ENCODE peak calls at places on chromosomes 3 and 15, in five cellular contexts. N, P, D, V and J are unnamed samples.

GRCh38 chr15:41940441-41940857 is 31.9 kb downstream of the EHD4 start:
- DNase-seq in D (peak; percentile 82), V (no peak), N (no peak), P (no peak), J (no peak)

GRCh38 chr3:15368561-15369135 is 36.3 kb upstream of the SH3BP5 start:
- DNase-seq in N (no peak), P (no peak), D (peak; percentile 69), V (no peak), J (no peak)

GRCh38 chr3:175564335-175564734 is 705.2 kb downstream of the NAALADL2 start:
- DNase-seq in N (no peak), V (no peak), D (no peak), P (no peak), J (no peak)

GRCh38 chr3:42264399-42265058 is 1.5 kb downstream of the CCK start:
- DNase-seq in P (no peak), D (no peak), N (no peak), V (peak; percentile 13), J (no peak)

GRCh38 chr15:38216763-38217162 is 35.9 kb upstream of the SPRED1 start:
- DNase-seq in N (no peak), P (no peak), D (no peak), V (no peak), J (no peak)

GRCh38 chr15:80743189-80743833 is 35.9 kb upstream of the CEMIP start:
- DNase-seq in V (peak; percentile 43), N (no peak), D (no peak), P (no peak), J (no peak)

GRCh38 chr15:67818464-67818863 is 6.8 kb upstream of the SKOR1 start:
- DNase-seq in D (no peak), N (no peak), V (no peak), P (no peak), J (no peak)

GRCh38 chr3:73298243-73299183 is 237.1 kb downstream of the EBLN2 start:
- DNase-seq in V (no peak), P (no peak), D (no peak), N (no peak), J (no peak)

GRCh38 chr3:122322095-122323075 is 2.7 kb upstream of the CSTA start:
- DNase-seq in D (no peak), V (no peak), N (no peak), P (no peak), J (no peak)

GRCh38 chr15:59388670-59389069 is 16.0 kb upstream of the MYO1E start:
- DNase-seq in V (peak; percentile 71), P (no peak), D (no peak), N (no peak), J (no peak)

GRCh38 chr3:171788546-171789351 is 21.5 kb downstream of the PLD1 start:
- DNase-seq in D (no peak), V (no peak), P (no peak), N (no peak), J (no peak)

GRCh38 chr15:68205949-68206539 is 912 bp upstream of the CALML4 start:
- DNase-seq in D (peak; percentile 89), V (no peak), N (no peak), P (peak; percentile 83), J (no peak)

GRCh38 chr3:45799586-45799985 is 3.2 kb upstream of the SLC6A20 start:
- DNase-seq in N (no peak), V (no peak), P (no peak), D (peak; percentile 68), J (no peak)

GRCh38 chr15:77665530-77666295 is 33.0 kb upstream of the LINGO1 start:
- DNase-seq in V (no peak), N (no peak), D (no peak), P (no peak), J (no peak)

GRCh38 chr15:57732526-57733331 is 26.2 kb downstream of the POLR2M start:
- DNase-seq in D (no peak), V (peak; percentile 46), P (no peak), N (no peak), J (no peak)

GRCh38 chr3:147807773-147808172 is 398.6 kb downstream of the ZIC1 start:
- DNase-seq in V (no peak), D (no peak), N (no peak), P (no peak), J (no peak)

GRCh38 chr3:195696632-195697278 is 24.0 kb upstream of the MUC20 start:
- DNase-seq in D (no peak), V (no peak), P (no peak), N (no peak), J (no peak)

GRCh38 chr3:122671543-122671942 is 9.1 kb upstream of the PARP14 start:
- DNase-seq in P (no peak), D (no peak), V (no peak), N (no peak), J (no peak)

GRCh38 chr15:60656491-60657284 is 177.7 kb upstream of the ICE2 start:
- DNase-seq in D (no peak), N (no peak), P (no peak), V (no peak), J (no peak)

GRCh38 chr3:116188231-116188785 is 257.0 kb downstream of the LSAMP start:
- DNase-seq in D (no peak), P (no peak), V (no peak), N (no peak), J (no peak)

GRCh38 chr3:69122398-69122797 is at the start of gene LMOD3:
- DNase-seq in N (no peak), D (no peak), P (no peak), V (no peak), J (no peak)
- TF ChIP-seq POLR2A in N (no peak), D (no peak), P (no peak), V (no peak), J (no peak)

GRCh38 chr15:85582076-85582718 is 201.8 kb downstream of the AKAP13 start:
- DNase-seq in D (no peak), V (no peak), N (no peak), P (no peak), J (no peak)

GRCh38 chr15:85579957-85580694 is 199.7 kb downstream of the AKAP13 start:
- DNase-seq in V (peak; percentile 79), D (no peak), N (no peak), P (no peak), J (no peak)

GRCh38 chr15:85581495-85581894 is 201.1 kb downstream of the AKAP13 start:
- DNase-seq in N (no peak), V (no peak), P (peak; percentile 87), D (peak; percentile 92), J (no peak)

GRCh38 chr15:85579011-85579701 is 198.8 kb downstream of the AKAP13 start:
- DNase-seq in D (no peak), V (no peak), N (no peak), P (no peak), J (no peak)

GRCh38 chr15:85580914-85581313 is 200.5 kb downstream of the AKAP13 start:
- DNase-seq in D (no peak), N (no peak), P (peak; percentile 88), V (no peak), J (no peak)
- TF ChIP-seq POLR2A in D (no peak), N (no peak), P (no peak), V (no peak), J (no peak)

GRCh38 chr15:73994419-73994883 is at the start of gene PML:
- DNase-seq in V (peak; percentile 89), N (peak; percentile 92), D (peak; percentile 99), P (peak; percentile 99), J (peak; percentile 47)
- TF ChIP-seq POLR2A in V (peak; percentile 76), N (peak; percentile 66), D (no peak), P (peak; percentile 43), J (peak; percentile 85)

GRCh38 chr15:40098489-40099261 is 10.0 kb downstream of the BMF start:
- DNase-seq in D (no peak), V (peak; percentile 90), P (peak; percentile 90), N (peak; percentile 81), J (peak; percentile 93)
- TF ChIP-seq POLR2A in D (no peak), V (no peak), P (no peak), N (no peak), J (no peak)

GRCh38 chr3:138199847-138200246 is 12.7 kb downstream of the ARMC8 start:
- DNase-seq in N (no peak), P (no peak), D (no peak), V (no peak), J (no peak)
- TF ChIP-seq POLR2A in N (no peak), P (no peak), D (no peak), V (no peak), J (no peak)

GRCh38 chr3:12541625-12542024 is 3.7 kb downstream of the MKRN2OS start:
- DNase-seq in D (no peak), P (no peak), V (no peak), N (no peak), J (no peak)

GRCh38 chr3:12545473-12545791 is at the start of gene MKRN2OS:
- DNase-seq in V (no peak), P (no peak), D (no peak), N (no peak), J (no peak)

GRCh38 chr3:12549971-12550760 is 4.9 kb upstream of the MKRN2OS start:
- DNase-seq in N (no peak), D (no peak), V (no peak), P (no peak), J (no peak)

GRCh38 chr3:12544652-12545472 is 437 bp downstream of the MKRN2OS start:
- DNase-seq in N (no peak), V (no peak), D (no peak), P (no peak), J (no peak)
- TF ChIP-seq POLR2A in N (no peak), V (no peak), D (no peak), P (no peak), J (no peak)

DNA sequence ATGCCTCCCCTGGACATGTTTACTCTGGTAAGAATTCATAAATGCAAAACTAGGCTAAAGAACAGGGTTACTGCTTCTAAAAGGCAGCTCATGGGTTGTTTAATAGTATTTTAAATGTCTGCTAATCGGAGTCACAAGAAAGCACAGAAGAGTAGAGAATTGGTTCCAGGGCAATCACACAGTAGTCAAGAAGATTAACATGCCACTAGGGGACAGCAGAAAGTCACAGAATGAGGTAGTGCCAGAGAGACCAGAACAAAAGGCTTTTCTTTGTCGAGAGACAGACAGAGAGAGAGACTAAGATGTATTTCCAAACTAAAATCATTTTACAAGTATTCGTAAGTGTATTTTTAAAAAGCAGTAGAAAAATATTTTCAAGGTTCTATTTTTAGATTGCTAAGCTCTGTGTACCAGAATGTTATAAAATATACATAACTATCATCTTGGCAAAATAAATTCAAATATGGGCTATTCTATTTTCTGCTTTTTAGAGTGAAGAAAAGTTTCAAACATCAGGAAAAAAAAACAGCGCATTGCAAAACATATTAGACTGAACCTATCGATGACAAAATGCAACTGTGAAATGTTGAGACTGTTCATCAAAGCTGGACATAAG is 78.3 kb upstream of the CDIN1 start:
- DNase-seq in V (peak; percentile 13), P (no peak), N (no peak), D (no peak), J (peak; percentile 12)
- TF ChIP-seq POLR2A in V (no peak), P (no peak), N (no peak), D (no peak), J (no peak)